ENCODE peak calls at places on chromosomes 2 and 18, in ten cellular contexts. L, Z, R, S, I, J, X, O, F and G are unnamed samples.

GRCh38 chr2:50492452-50492851 is 539.5 kb downstream of the NRXN1 start:
- DNase-seq in S (no peak), J (peak), I (no peak), L (peak), F (peak), O (no peak), Z (peak), R (peak), X (peak), G (peak)

GRCh38 chr2:102053096-102053495 is 61.3 kb downstream of the IL1R2 start:
- DNase-seq in I (no peak), O (no peak), Z (no peak), R (no peak), X (no peak), J (no peak), F (no peak), L (no peak), S (no peak), G (no peak)

GRCh38 chr2:197269173-197269572 is 41.4 kb downstream of the ANKRD44 start:
- DNase-seq in S (no peak), O (no peak), X (no peak), F (peak), I (no peak), L (no peak), J (no peak), R (no peak), Z (no peak), G (no peak)

GRCh38 chr2:43086451-43087221 is 139.8 kb downstream of the ZFP36L2 start:
- DNase-seq in L (no peak), X (peak), F (peak), J (no peak), Z (no peak), R (peak), I (peak), S (peak), O (peak), G (peak)

GRCh38 chr2:203636896-203637818 is 69.3 kb upstream of the CD28 start:
- DNase-seq in X (no peak), Z (peak), R (no peak), J (no peak), F (no peak), L (no peak), O (no peak), S (no peak), I (no peak), G (no peak)

GRCh38 chr2:70708376-70709199 is 59.4 kb downstream of the ADD2 start:
- DNase-seq in R (no peak), O (no peak), F (no peak), S (no peak), J (no peak), Z (no peak), I (no peak), L (no peak), X (no peak), G (no peak)

GRCh38 chr2:234691968-234692955 is 195.4 kb upstream of the ARL4C start:
- DNase-seq in S (no peak), J (no peak), L (no peak), X (no peak), O (no peak), F (no peak), I (no peak), Z (no peak), R (no peak), G (no peak)

GRCh38 chr2:119549236-119549635 is 5.0 kb downstream of the CFAP221 start:
- DNase-seq in S (no peak), R (no peak), J (no peak), X (no peak), O (no peak), L (no peak), I (no peak), F (peak), Z (no peak), G (no peak)

GRCh38 chr18:48752478-48752877 is 198.3 kb downstream of the SMAD7 start:
- DNase-seq in I (no peak), X (no peak), O (no peak), L (no peak), J (no peak), Z (no peak), R (no peak), F (no peak), S (no peak), G (no peak)

GRCh38 chr2:216406861-216407260 is 5.4 kb upstream of the SMARCAL1 start:
- DNase-seq in O (no peak), S (no peak), X (no peak), L (no peak), R (no peak), F (no peak), Z (no peak), J (no peak), I (no peak), G (no peak)

GRCh38 chr2:99772766-99773331 is 283.0 kb upstream of the REV1 start:
- DNase-seq in S (no peak), R (no peak), J (no peak), L (no peak), X (no peak), I (no peak), F (no peak), Z (no peak), O (no peak), G (no peak)

GRCh38 chr18:77851798-77852197 is 602.1 kb downstream of the GALR1 start:
- DNase-seq in X (no peak), S (no peak), Z (no peak), J (no peak), O (no peak), R (no peak), F (no peak), L (no peak), I (no peak), G (no peak)

GRCh38 chr2:128832946-128833560 is 514.4 kb upstream of the HS6ST1 start:
- DNase-seq in S (no peak), I (no peak), L (no peak), J (no peak), Z (peak), O (no peak), X (no peak), F (no peak), R (no peak), G (no peak)

GRCh38 chr18:12470382-12471090 is 62.8 kb downstream of the PRELID3A start:
- DNase-seq in J (no peak), F (no peak), X (no peak), O (no peak), R (peak), S (no peak), L (no peak), Z (no peak), I (no peak), G (no peak)

GRCh38 chr18:49111191-49111988 is 160.6 kb upstream of the SMAD7 start:
- DNase-seq in J (no peak), S (no peak), F (no peak), Z (no peak), L (no peak), R (no peak), I (no peak), X (no peak), O (no peak), G (no peak)

GRCh38 chr2:97982621-97983020 is 13.1 kb downstream of the TMEM131 start:
- DNase-seq in I (no peak), R (no peak), Z (no peak), S (no peak), L (no peak), X (no peak), J (no peak), O (no peak), F (no peak), G (no peak)

GRCh38 chr2:7233126-7233525 is 315.9 kb downstream of the RNF144A start:
- DNase-seq in X (no peak), R (no peak), F (no peak), J (no peak), L (no peak), S (no peak), O (no peak), Z (no peak), I (no peak), G (no peak)

DNA sequence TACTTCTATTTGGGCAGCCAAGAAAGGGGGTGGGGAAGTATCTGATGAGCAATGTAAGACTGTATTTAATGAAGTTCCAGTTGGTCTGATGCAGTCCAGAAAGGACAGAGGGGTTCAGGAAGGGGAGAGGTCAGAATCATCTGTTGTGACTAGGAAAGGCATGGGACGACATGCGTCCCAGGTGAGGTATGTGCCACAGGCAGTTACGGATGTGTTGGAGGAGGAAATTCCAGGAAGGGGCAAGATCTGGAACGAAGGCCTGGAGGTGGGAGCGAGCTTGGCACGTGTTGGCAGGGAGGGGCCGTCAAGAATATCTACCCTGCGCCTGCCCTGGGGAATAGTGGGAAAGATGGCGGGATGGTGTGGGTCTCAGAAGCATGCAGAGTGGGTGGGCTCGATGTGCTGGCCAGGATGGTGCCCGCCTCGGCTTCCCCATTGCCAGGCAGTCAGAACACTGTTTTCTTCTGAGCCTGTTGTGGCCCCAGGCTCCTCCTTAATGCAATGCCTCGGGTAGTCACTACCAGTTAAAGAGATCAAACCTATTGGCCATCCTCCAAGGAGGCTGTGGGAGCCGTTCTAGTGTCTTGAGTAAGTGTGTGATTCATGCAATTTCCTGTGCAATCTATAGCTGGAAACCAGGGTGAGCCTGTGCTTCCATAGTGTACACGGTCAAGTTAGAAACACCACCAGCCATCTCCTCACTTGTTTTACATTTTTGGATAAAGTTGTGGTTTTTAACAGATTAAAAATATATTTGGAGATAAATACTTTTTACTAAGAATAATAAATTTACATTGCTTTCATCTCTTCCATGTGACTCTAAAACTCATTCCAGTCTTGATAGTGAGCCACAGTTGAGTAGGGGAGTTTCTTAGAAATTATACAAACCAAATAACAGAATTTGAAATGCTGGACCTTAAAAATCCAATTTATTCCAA is 57.6 kb upstream of the TXNDC2 start:
- DNase-seq in I (no peak), X (peak), Z (no peak), L (peak), F (peak), S (no peak), J (no peak), O (no peak), R (peak), G (peak)
- TF ChIP-seq POLR2A in I (no peak), X (no peak), Z (no peak), L (no peak), F (no peak), S (no peak), J (no peak), O (no peak), R (no peak), G (no peak)

GRCh38 chr2:144356402-144356801 is 163.5 kb downstream of the ZEB2 start:
- DNase-seq in J (no peak), L (no peak), X (no peak), Z (no peak), R (no peak), F (peak), I (no peak), S (no peak), O (no peak), G (no peak)

GRCh38 chr2:144357623-144358400 is 162.1 kb downstream of the ZEB2 start:
- DNase-seq in X (peak), O (no peak), S (no peak), L (no peak), I (no peak), J (peak), F (peak), Z (no peak), R (no peak), G (peak)

GRCh38 chr2:144358531-144358930 is 161.4 kb downstream of the ZEB2 start:
- DNase-seq in R (no peak), J (no peak), O (no peak), I (no peak), Z (no peak), L (no peak), X (no peak), S (no peak), F (no peak), G (no peak)

GRCh38 chr2:144359684-144360083 is 160.2 kb downstream of the ZEB2 start:
- DNase-seq in S (no peak), Z (no peak), O (no peak), J (no peak), F (no peak), X (no peak), I (no peak), L (no peak), R (no peak), G (no peak)

GRCh38 chr2:144358979-144359541 is 160.9 kb downstream of the ZEB2 start:
- DNase-seq in Z (no peak), I (no peak), R (no peak), J (peak), L (no peak), F (peak), X (peak), O (no peak), S (no peak), G (no peak)
- TF ChIP-seq POLR2A in Z (no peak), I (no peak), R (no peak), J (peak), L (no peak), F (no peak), X (no peak), O (no peak), S (no peak), G (no peak)

DNA sequence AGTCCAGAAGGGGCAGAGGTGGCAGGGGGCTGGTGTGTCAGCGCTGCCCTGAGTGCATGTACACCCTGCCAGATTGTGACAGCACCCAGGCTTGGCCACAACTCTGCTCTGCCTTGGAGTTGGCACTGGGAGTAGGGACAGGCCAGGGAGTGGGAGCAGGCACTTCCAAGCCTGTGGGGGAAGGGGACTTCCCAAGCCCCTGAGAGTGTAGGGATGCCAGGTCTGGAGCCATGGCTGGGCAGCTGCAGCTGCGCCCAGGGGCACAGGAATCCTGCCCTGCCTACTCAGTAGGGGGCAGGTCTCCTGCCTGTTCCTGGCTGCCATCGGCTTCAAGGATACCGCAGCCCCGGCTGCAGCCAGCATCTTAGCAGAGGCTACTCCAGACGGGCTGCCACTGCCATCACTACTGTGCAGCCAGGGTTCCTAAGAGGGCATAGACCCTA is 109.4 kb downstream of the CALCRL start:
- DNase-seq in S (peak), R (no peak), X (no peak), F (no peak), L (no peak), I (peak), Z (no peak), J (no peak), O (no peak), G (no peak)
- TF ChIP-seq POLR2A in S (no peak), R (no peak), X (no peak), F (no peak), L (no peak), I (no peak), Z (no peak), J (no peak), O (no peak), G (no peak)

DNA sequence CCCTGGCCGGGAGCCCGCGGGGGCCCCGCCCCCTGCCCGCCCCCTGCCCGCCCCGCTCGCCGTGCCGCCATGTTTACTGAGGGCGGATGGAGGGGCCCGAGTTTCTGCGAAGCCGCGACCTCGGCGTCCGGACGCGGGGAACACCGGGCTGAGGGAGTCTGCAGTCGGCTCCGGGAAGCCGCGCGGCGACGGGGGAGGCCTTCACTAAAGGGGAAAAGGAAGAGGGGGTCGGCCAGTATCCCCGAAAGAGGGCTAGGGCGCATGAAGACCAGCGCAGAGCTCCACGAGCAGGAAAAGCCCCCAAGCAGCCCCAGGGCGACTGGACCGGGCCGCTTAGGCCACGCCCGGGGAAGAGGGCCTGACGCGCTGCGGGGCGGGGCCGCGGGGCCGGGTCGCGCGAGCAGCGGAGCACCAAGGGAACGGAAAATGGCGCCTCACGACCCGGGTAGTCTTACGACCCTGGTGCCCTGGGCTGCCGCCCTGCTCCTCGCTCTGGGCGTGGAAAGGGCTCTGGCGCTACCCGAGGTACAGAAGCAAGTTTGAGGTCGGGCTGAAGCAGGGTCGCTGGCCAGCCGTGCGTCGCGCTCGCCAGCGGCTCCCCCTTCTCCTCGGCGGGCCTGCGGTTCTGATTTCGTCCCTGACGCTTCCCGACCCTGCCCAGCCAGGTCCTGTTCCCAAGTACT is at the start of the genes ATRAID and SLC5A6:
- DNase-seq in I (peak), O (peak), L (peak), F (peak), Z (peak), S (peak), R (peak), J (no peak), X (peak), G (peak)
- TF ChIP-seq POLR2A in I (peak), O (peak), L (peak), F (peak), Z (peak), S (peak), R (peak), J (peak), X (peak), G (peak)